ENCODE peak calls at places on chromosomes 7 and 10, in five cellular contexts. One of them, this sample, is unnamed.
A peak's percentile ranks its signal among the peaks of the same experiment; 100 is the strongest.

GRCh38 chr10:49230004-49230403 is 41.8 kb upstream of the TMEM273 start:
- DNase-seq in K562: no peak
- DNase-seq in HepG2: no peak
- DNase-seq in A549: no peak
- DNase-seq in GM12878: no peak
- DNase-seq in this sample: no peak

GRCh38 chr7:149771696-149772235 is 1.6 kb downstream of the ZNF467 start:
- DNase-seq in A549: peak; percentile 81
- DNase-seq in GM12878: peak; percentile 38
- DNase-seq in K562: peak; percentile 98
- DNase-seq in HepG2: peak; percentile 61
- DNase-seq in this sample: peak; percentile 90

GRCh38 chr7:619356-619840 is 99.8 kb upstream of the PDGFA start:
- DNase-seq in K562: no peak
- DNase-seq in GM12878: no peak
- DNase-seq in HepG2: no peak
- DNase-seq in A549: no peak
- DNase-seq in this sample: no peak

GRCh38 chr10:13593560-13593959 is 6.8 kb downstream of the PRPF18 start:
- DNase-seq in A549: no peak
- DNase-seq in GM12878: no peak
- DNase-seq in HepG2: no peak
- DNase-seq in K562: no peak
- DNase-seq in this sample: no peak

GRCh38 chr7:44280636-44280992 is 44.8 kb downstream of the CAMK2B start:
- DNase-seq in A549: no peak
- DNase-seq in GM12878: no peak
- DNase-seq in K562: no peak
- DNase-seq in HepG2: no peak
- DNase-seq in this sample: no peak

GRCh38 chr7:3338161-3338560 is 37.1 kb downstream of the SDK1 start:
- DNase-seq in GM12878: no peak
- DNase-seq in K562: no peak
- DNase-seq in A549: no peak
- DNase-seq in HepG2: no peak
- DNase-seq in this sample: no peak

GRCh38 chr10:94403823-94404228 is 1.5 kb downstream of the TBC1D12 start:
- DNase-seq in K562: peak; percentile 25
- DNase-seq in HepG2: no peak
- DNase-seq in A549: no peak
- DNase-seq in GM12878: no peak
- DNase-seq in this sample: no peak

GRCh38 chr7:95491634-95492314 is 6.0 kb downstream of the ASB4 start:
- DNase-seq in A549: no peak
- DNase-seq in HepG2: peak; percentile 58
- DNase-seq in K562: peak; percentile 19
- DNase-seq in GM12878: no peak
- DNase-seq in this sample: peak; percentile 72

GRCh38 chr7:36181668-36182067 is 28.6 kb downstream of the EEPD1 start:
- DNase-seq in HepG2: peak; percentile 23
- DNase-seq in GM12878: no peak
- DNase-seq in K562: no peak
- DNase-seq in A549: no peak
- DNase-seq in this sample: no peak

GRCh38 chr10:96456296-96456840 is 57.4 kb downstream of the TLL2 start:
- DNase-seq in K562: no peak
- DNase-seq in HepG2: no peak
- DNase-seq in A549: no peak
- DNase-seq in GM12878: no peak
- DNase-seq in this sample: no peak

GRCh38 chr10:112658900-112659328 is 211.9 kb downstream of the VTI1A start:
- DNase-seq in A549: peak; percentile 44
- DNase-seq in GM12878: no peak
- DNase-seq in K562: no peak
- DNase-seq in HepG2: peak; percentile 91
- DNase-seq in this sample: no peak

GRCh38 chr7:40101201-40101600 is 33.2 kb downstream of the MPLKIP start:
- DNase-seq in HepG2: no peak
- DNase-seq in GM12878: no peak
- DNase-seq in A549: no peak
- DNase-seq in K562: no peak
- DNase-seq in this sample: no peak

DNA sequence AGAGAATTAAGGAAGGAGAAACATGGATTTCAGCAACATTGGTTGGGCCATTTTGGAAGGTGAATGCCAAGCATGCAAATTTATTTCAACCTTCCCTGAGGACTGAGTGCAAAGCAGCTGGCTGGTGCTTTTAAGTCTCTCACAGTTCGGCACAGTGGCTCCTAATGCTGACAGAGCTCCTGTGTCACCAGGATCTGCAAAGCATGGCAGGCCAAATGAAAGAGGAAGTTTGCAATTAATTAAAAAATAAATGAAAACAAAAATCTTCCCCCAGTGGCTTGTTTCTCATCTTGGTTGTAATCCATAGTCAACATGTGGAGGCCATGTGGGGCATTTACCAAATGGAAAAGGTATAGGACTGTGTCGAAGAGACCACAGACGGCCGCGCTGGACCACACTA is 136.3 kb upstream of the COL1A2 start:
- DNase-seq in A549: no peak
- DNase-seq in K562: no peak
- DNase-seq in GM12878: no peak
- DNase-seq in HepG2: no peak
- DNase-seq in this sample: no peak
- TF ChIP-seq JUNB in A549: no peak
- TF ChIP-seq JUNB in K562: no peak
- TF ChIP-seq JUNB in GM12878: no peak
- TF ChIP-seq JUNB in HepG2: no peak
- TF ChIP-seq JUNB in this sample: no peak

DNA sequence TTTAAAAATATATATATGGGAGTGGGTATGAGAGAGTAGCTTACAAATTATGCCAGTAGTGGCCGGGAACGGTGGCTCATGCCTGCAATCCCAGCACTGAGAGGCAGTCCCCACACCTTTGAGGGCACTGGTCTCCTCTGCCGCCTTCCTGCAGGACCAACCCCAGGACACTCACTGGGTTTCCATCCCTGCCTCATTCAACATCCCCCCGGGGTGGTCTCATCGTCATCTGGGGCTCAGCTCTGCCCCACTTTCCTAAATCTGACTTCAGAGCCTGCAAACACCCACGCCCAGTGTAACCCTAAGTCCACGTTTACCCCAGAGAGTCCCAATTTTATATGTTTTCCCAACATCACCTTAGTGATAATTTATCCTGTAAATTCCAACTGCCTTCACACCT is 96.5 kb downstream of the DIP2C start:
- DNase-seq in A549: no peak
- DNase-seq in K562: no peak
- DNase-seq in HepG2: no peak
- DNase-seq in GM12878: no peak
- DNase-seq in this sample: no peak
- TF ChIP-seq JUNB in A549: no peak
- TF ChIP-seq JUNB in K562: no peak
- TF ChIP-seq JUNB in HepG2: no peak
- TF ChIP-seq JUNB in GM12878: no peak
- TF ChIP-seq JUNB in this sample: no peak

DNA sequence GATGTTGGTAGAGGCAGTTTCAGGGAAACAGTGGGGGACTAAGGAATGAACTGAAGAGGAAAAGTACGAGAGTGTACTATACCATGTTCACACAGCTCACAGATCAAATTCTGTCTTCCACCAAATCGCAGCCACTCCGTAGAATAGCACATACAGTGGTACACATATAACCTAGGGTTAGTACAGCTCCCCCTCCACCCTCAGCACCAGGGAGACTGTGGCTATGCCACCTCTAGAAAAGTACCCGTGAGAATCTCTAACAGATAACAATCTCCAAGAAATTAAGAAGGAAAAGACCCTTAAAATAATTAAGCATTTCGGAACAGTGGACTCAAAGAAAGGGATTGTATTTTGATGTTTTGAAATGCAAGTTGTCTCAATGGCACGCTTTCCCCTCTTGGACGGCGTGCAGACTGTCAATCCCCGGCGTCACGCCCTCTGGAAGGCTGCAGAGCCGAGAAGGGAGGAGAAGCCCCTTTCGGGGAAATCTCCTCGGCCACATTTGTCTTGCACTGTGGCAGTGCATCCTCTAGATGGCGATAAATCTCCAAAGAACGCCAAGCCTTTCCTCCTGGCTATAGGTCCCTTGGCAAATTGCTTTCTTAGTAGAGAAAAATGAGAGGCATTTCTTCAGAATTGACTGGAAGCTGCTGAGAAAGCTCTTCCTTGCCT is 345.0 kb downstream of the REEP3 start:
- DNase-seq in A549: peak; percentile 71
- DNase-seq in K562: peak; percentile 74
- DNase-seq in GM12878: peak; percentile 5
- DNase-seq in HepG2: peak; percentile 27
- DNase-seq in this sample: peak; percentile 91
- TF ChIP-seq JUNB in A549: no peak
- TF ChIP-seq JUNB in K562: no peak
- TF ChIP-seq JUNB in GM12878: no peak
- TF ChIP-seq JUNB in HepG2: no peak
- TF ChIP-seq JUNB in this sample: no peak

GRCh38 chr10:71742301-71743098 is 22.9 kb upstream of the C10orf105 start:
- DNase-seq in A549: no peak
- DNase-seq in HepG2: no peak
- DNase-seq in K562: no peak
- DNase-seq in GM12878: no peak
- DNase-seq in this sample: no peak
- TF ChIP-seq JUNB in A549: no peak
- TF ChIP-seq JUNB in HepG2: no peak
- TF ChIP-seq JUNB in K562: no peak
- TF ChIP-seq JUNB in GM12878: no peak
- TF ChIP-seq JUNB in this sample: no peak

GRCh38 chr7:104059103-104059502 is 69.6 kb upstream of the RELN start:
- DNase-seq in HepG2: peak; percentile 67
- DNase-seq in K562: no peak
- DNase-seq in A549: no peak
- DNase-seq in GM12878: no peak
- DNase-seq in this sample: peak; percentile 14
- TF ChIP-seq JUNB in HepG2: no peak
- TF ChIP-seq JUNB in K562: no peak
- TF ChIP-seq JUNB in A549: no peak
- TF ChIP-seq JUNB in GM12878: no peak
- TF ChIP-seq JUNB in this sample: no peak